ENCODE peak calls at places on chromosome 20, in four cellular contexts. One of them, this sample, is unnamed.

GRCh38 chr20:52340036-52340634 is 148.6 kb upstream of the ZFP64 start:
- DNase-seq in MV-4-11: no peak
- DNase-seq in GM12891: no peak
- DNase-seq in activated CD8-positive, alpha-beta memory T cell treated with anti-CD3 and anti-CD28 coated beads, Interleukin-2, amount 10 ng/mL, durations not matched to agents 7 days and 5 days: no peak
- DNase-seq in this sample: no peak

GRCh38 chr20:49338061-49338460 is 60.2 kb upstream of the ZNFX1 start:
- DNase-seq in activated CD8-positive, alpha-beta memory T cell treated with anti-CD3 and anti-CD28 coated beads, Interleukin-2, amount 10 ng/mL, durations not matched to agents 7 days and 5 days: no peak
- DNase-seq in GM12891: no peak
- DNase-seq in MV-4-11: no peak
- DNase-seq in this sample: no peak

GRCh38 chr20:41367393-41367695 is 726 bp upstream of the EMILIN3 start:
- DNase-seq in MV-4-11: no peak
- DNase-seq in activated CD8-positive, alpha-beta memory T cell treated with anti-CD3 and anti-CD28 coated beads, Interleukin-2, amount 10 ng/mL, durations not matched to agents 7 days and 5 days: no peak
- DNase-seq in GM12891: no peak
- DNase-seq in this sample: no peak

GRCh38 chr20:23145281-23145700 is 59.2 kb upstream of the CD93 start:
- DNase-seq in MV-4-11: peak
- DNase-seq in activated CD8-positive, alpha-beta memory T cell treated with anti-CD3 and anti-CD28 coated beads, Interleukin-2, amount 10 ng/mL, durations not matched to agents 7 days and 5 days: no peak
- DNase-seq in GM12891: no peak
- DNase-seq in this sample: no peak

GRCh38 chr20:19929749-19930148 is 87.4 kb upstream of the NAA20 start:
- DNase-seq in activated CD8-positive, alpha-beta memory T cell treated with anti-CD3 and anti-CD28 coated beads, Interleukin-2, amount 10 ng/mL, durations not matched to agents 7 days and 5 days: no peak
- DNase-seq in MV-4-11: peak
- DNase-seq in GM12891: no peak
- DNase-seq in this sample: no peak

GRCh38 chr20:60961551-60961950 is 290.5 kb upstream of the CDH4 start:
- DNase-seq in activated CD8-positive, alpha-beta memory T cell treated with anti-CD3 and anti-CD28 coated beads, Interleukin-2, amount 10 ng/mL, durations not matched to agents 7 days and 5 days: no peak
- DNase-seq in GM12891: no peak
- DNase-seq in MV-4-11: no peak
- DNase-seq in this sample: no peak

GRCh38 chr20:58647162-58647813 is 3.8 kb upstream of the STX16 start:
- DNase-seq in MV-4-11: peak
- DNase-seq in activated CD8-positive, alpha-beta memory T cell treated with anti-CD3 and anti-CD28 coated beads, Interleukin-2, amount 10 ng/mL, durations not matched to agents 7 days and 5 days: peak
- DNase-seq in GM12891: no peak
- DNase-seq in this sample: no peak

GRCh38 chr20:3239867-3240775 is 1.1 kb upstream of the SLC4A11 start:
- DNase-seq in activated CD8-positive, alpha-beta memory T cell treated with anti-CD3 and anti-CD28 coated beads, Interleukin-2, amount 10 ng/mL, durations not matched to agents 7 days and 5 days: no peak
- DNase-seq in MV-4-11: no peak
- DNase-seq in GM12891: no peak
- DNase-seq in this sample: no peak

GRCh38 chr20:33830371-33830770 is 19.2 kb downstream of the CHMP4B start:
- DNase-seq in MV-4-11: no peak
- DNase-seq in GM12891: no peak
- DNase-seq in activated CD8-positive, alpha-beta memory T cell treated with anti-CD3 and anti-CD28 coated beads, Interleukin-2, amount 10 ng/mL, durations not matched to agents 7 days and 5 days: no peak
- DNase-seq in this sample: no peak

GRCh38 chr20:59752704-59753460 is 148.5 kb downstream of the PHACTR3 start:
- DNase-seq in MV-4-11: peak
- DNase-seq in GM12891: peak
- DNase-seq in activated CD8-positive, alpha-beta memory T cell treated with anti-CD3 and anti-CD28 coated beads, Interleukin-2, amount 10 ng/mL, durations not matched to agents 7 days and 5 days: no peak
- DNase-seq in this sample: peak

GRCh38 chr20:47784599-47785320 is 521 bp downstream of the SULF2 start:
- DNase-seq in MV-4-11: no peak
- DNase-seq in GM12891: peak
- DNase-seq in activated CD8-positive, alpha-beta memory T cell treated with anti-CD3 and anti-CD28 coated beads, Interleukin-2, amount 10 ng/mL, durations not matched to agents 7 days and 5 days: no peak
- DNase-seq in this sample: no peak

GRCh38 chr20:49597825-49598395 is 30.0 kb upstream of the PTGIS start:
- DNase-seq in MV-4-11: peak
- DNase-seq in GM12891: no peak
- DNase-seq in activated CD8-positive, alpha-beta memory T cell treated with anti-CD3 and anti-CD28 coated beads, Interleukin-2, amount 10 ng/mL, durations not matched to agents 7 days and 5 days: no peak
- DNase-seq in this sample: no peak

GRCh38 chr20:38133680-38134426 is 31.2 kb downstream of the TGM2 start:
- DNase-seq in GM12891: no peak
- DNase-seq in MV-4-11: no peak
- DNase-seq in activated CD8-positive, alpha-beta memory T cell treated with anti-CD3 and anti-CD28 coated beads, Interleukin-2, amount 10 ng/mL, durations not matched to agents 7 days and 5 days: no peak
- DNase-seq in this sample: no peak

GRCh38 chr20:22775256-22775655 is 190.9 kb upstream of the FOXA2 start:
- DNase-seq in GM12891: no peak
- DNase-seq in activated CD8-positive, alpha-beta memory T cell treated with anti-CD3 and anti-CD28 coated beads, Interleukin-2, amount 10 ng/mL, durations not matched to agents 7 days and 5 days: no peak
- DNase-seq in MV-4-11: no peak
- DNase-seq in this sample: no peak

GRCh38 chr20:25042531-25043498 is 15.1 kb downstream of the ACSS1 start:
- DNase-seq in MV-4-11: peak
- DNase-seq in GM12891: peak
- DNase-seq in activated CD8-positive, alpha-beta memory T cell treated with anti-CD3 and anti-CD28 coated beads, Interleukin-2, amount 10 ng/mL, durations not matched to agents 7 days and 5 days: peak
- DNase-seq in this sample: peak

GRCh38 chr20:6730929-6731328 is 36.6 kb upstream of the BMP2 start:
- DNase-seq in GM12891: no peak
- DNase-seq in activated CD8-positive, alpha-beta memory T cell treated with anti-CD3 and anti-CD28 coated beads, Interleukin-2, amount 10 ng/mL, durations not matched to agents 7 days and 5 days: no peak
- DNase-seq in MV-4-11: no peak
- DNase-seq in this sample: no peak

GRCh38 chr20:4817230-4817671 is 95.5 kb downstream of the PRND start:
- DNase-seq in MV-4-11: no peak
- DNase-seq in GM12891: no peak
- DNase-seq in activated CD8-positive, alpha-beta memory T cell treated with anti-CD3 and anti-CD28 coated beads, Interleukin-2, amount 10 ng/mL, durations not matched to agents 7 days and 5 days: no peak
- DNase-seq in this sample: no peak

GRCh38 chr20:64137598-64138031 is 26.6 kb upstream of the MYT1 start:
- DNase-seq in GM12891: no peak
- DNase-seq in activated CD8-positive, alpha-beta memory T cell treated with anti-CD3 and anti-CD28 coated beads, Interleukin-2, amount 10 ng/mL, durations not matched to agents 7 days and 5 days: no peak
- DNase-seq in MV-4-11: no peak
- DNase-seq in this sample: no peak

GRCh38 chr20:4123537-4124225 is 108.3 kb upstream of the RNF24 start:
- DNase-seq in activated CD8-positive, alpha-beta memory T cell treated with anti-CD3 and anti-CD28 coated beads, Interleukin-2, amount 10 ng/mL, durations not matched to agents 7 days and 5 days: no peak
- DNase-seq in MV-4-11: no peak
- DNase-seq in GM12891: no peak
- DNase-seq in this sample: no peak

GRCh38 chr20:39660965-39661364 is 698.8 kb downstream of the DHX35 start:
- DNase-seq in activated CD8-positive, alpha-beta memory T cell treated with anti-CD3 and anti-CD28 coated beads, Interleukin-2, amount 10 ng/mL, durations not matched to agents 7 days and 5 days: no peak
- DNase-seq in MV-4-11: peak
- DNase-seq in GM12891: no peak
- DNase-seq in this sample: no peak

GRCh38 chr20:31698803-31699718 is 23.6 kb downstream of the BCL2L1 start:
- DNase-seq in activated CD8-positive, alpha-beta memory T cell treated with anti-CD3 and anti-CD28 coated beads, Interleukin-2, amount 10 ng/mL, durations not matched to agents 7 days and 5 days: peak
- DNase-seq in GM12891: no peak
- DNase-seq in MV-4-11: peak
- DNase-seq in this sample: peak

GRCh38 chr20:63772781-63773520 is 33.4 kb downstream of the SLC2A4RG start:
- DNase-seq in activated CD8-positive, alpha-beta memory T cell treated with anti-CD3 and anti-CD28 coated beads, Interleukin-2, amount 10 ng/mL, durations not matched to agents 7 days and 5 days: no peak
- DNase-seq in GM12891: no peak
- DNase-seq in MV-4-11: peak
- DNase-seq in this sample: no peak

GRCh38 chr20:48910360-48910781 is 11.1 kb upstream of the ARFGEF2 start:
- DNase-seq in MV-4-11: peak
- DNase-seq in activated CD8-positive, alpha-beta memory T cell treated with anti-CD3 and anti-CD28 coated beads, Interleukin-2, amount 10 ng/mL, durations not matched to agents 7 days and 5 days: peak
- DNase-seq in GM12891: no peak
- DNase-seq in this sample: no peak

GRCh38 chr20:38139919-38140753 is 24.9 kb downstream of the TGM2 start:
- DNase-seq in activated CD8-positive, alpha-beta memory T cell treated with anti-CD3 and anti-CD28 coated beads, Interleukin-2, amount 10 ng/mL, durations not matched to agents 7 days and 5 days: no peak
- DNase-seq in MV-4-11: peak
- DNase-seq in GM12891: no peak
- DNase-seq in this sample: no peak

GRCh38 chr20:42442728-42443127 is 747.0 kb downstream of the PTPRT start:
- DNase-seq in MV-4-11: peak
- DNase-seq in GM12891: no peak
- DNase-seq in activated CD8-positive, alpha-beta memory T cell treated with anti-CD3 and anti-CD28 coated beads, Interleukin-2, amount 10 ng/mL, durations not matched to agents 7 days and 5 days: no peak
- DNase-seq in this sample: no peak

GRCh38 chr20:461254-462198 is 807 bp downstream of the TBC1D20 start:
- DNase-seq in activated CD8-positive, alpha-beta memory T cell treated with anti-CD3 and anti-CD28 coated beads, Interleukin-2, amount 10 ng/mL, durations not matched to agents 7 days and 5 days: peak
- DNase-seq in GM12891: peak
- DNase-seq in MV-4-11: peak
- DNase-seq in this sample: no peak

GRCh38 chr20:51360451-51361230 is 181.9 kb downstream of the NFATC2 start:
- DNase-seq in GM12891: no peak
- DNase-seq in MV-4-11: peak
- DNase-seq in activated CD8-positive, alpha-beta memory T cell treated with anti-CD3 and anti-CD28 coated beads, Interleukin-2, amount 10 ng/mL, durations not matched to agents 7 days and 5 days: no peak
- DNase-seq in this sample: no peak

GRCh38 chr20:19920388-19921138 is 96.6 kb upstream of the NAA20 start:
- DNase-seq in GM12891: no peak
- DNase-seq in activated CD8-positive, alpha-beta memory T cell treated with anti-CD3 and anti-CD28 coated beads, Interleukin-2, amount 10 ng/mL, durations not matched to agents 7 days and 5 days: no peak
- DNase-seq in MV-4-11: peak
- DNase-seq in this sample: no peak

GRCh38 chr20:37941992-37942391 is 39.1 kb downstream of the VSTM2L start:
- DNase-seq in MV-4-11: no peak
- DNase-seq in GM12891: no peak
- DNase-seq in activated CD8-positive, alpha-beta memory T cell treated with anti-CD3 and anti-CD28 coated beads, Interleukin-2, amount 10 ng/mL, durations not matched to agents 7 days and 5 days: peak
- DNase-seq in this sample: no peak

GRCh38 chr20:15756401-15756800 is 816.8 kb downstream of the KIF16B start:
- DNase-seq in GM12891: no peak
- DNase-seq in activated CD8-positive, alpha-beta memory T cell treated with anti-CD3 and anti-CD28 coated beads, Interleukin-2, amount 10 ng/mL, durations not matched to agents 7 days and 5 days: no peak
- DNase-seq in MV-4-11: no peak
- DNase-seq in this sample: no peak

GRCh38 chr20:34922654-34923381 is 32.8 kb downstream of the GSS start:
- DNase-seq in MV-4-11: no peak
- DNase-seq in GM12891: no peak
- DNase-seq in activated CD8-positive, alpha-beta memory T cell treated with anti-CD3 and anti-CD28 coated beads, Interleukin-2, amount 10 ng/mL, durations not matched to agents 7 days and 5 days: no peak
- DNase-seq in this sample: no peak

GRCh38 chr20:19593762-19594161 is 164.3 kb upstream of the RIN2 start:
- DNase-seq in activated CD8-positive, alpha-beta memory T cell treated with anti-CD3 and anti-CD28 coated beads, Interleukin-2, amount 10 ng/mL, durations not matched to agents 7 days and 5 days: no peak
- DNase-seq in MV-4-11: no peak
- DNase-seq in GM12891: no peak
- DNase-seq in this sample: no peak

GRCh38 chr20:44364780-44365179 is 9.3 kb downstream of the HNF4A start:
- DNase-seq in MV-4-11: no peak
- DNase-seq in activated CD8-positive, alpha-beta memory T cell treated with anti-CD3 and anti-CD28 coated beads, Interleukin-2, amount 10 ng/mL, durations not matched to agents 7 days and 5 days: no peak
- DNase-seq in GM12891: no peak
- DNase-seq in this sample: no peak

GRCh38 chr20:10322073-10323012 is 103.7 kb downstream of the SNAP25 start:
- DNase-seq in MV-4-11: no peak
- DNase-seq in GM12891: no peak
- DNase-seq in activated CD8-positive, alpha-beta memory T cell treated with anti-CD3 and anti-CD28 coated beads, Interleukin-2, amount 10 ng/mL, durations not matched to agents 7 days and 5 days: no peak
- DNase-seq in this sample: no peak

GRCh38 chr20:40547492-40548129 is 141.4 kb downstream of the MAFB start:
- DNase-seq in activated CD8-positive, alpha-beta memory T cell treated with anti-CD3 and anti-CD28 coated beads, Interleukin-2, amount 10 ng/mL, durations not matched to agents 7 days and 5 days: no peak
- DNase-seq in GM12891: no peak
- DNase-seq in MV-4-11: no peak
- DNase-seq in this sample: no peak

GRCh38 chr20:37984018-37984785 is 49.1 kb downstream of the TTI1 start:
- DNase-seq in activated CD8-positive, alpha-beta memory T cell treated with anti-CD3 and anti-CD28 coated beads, Interleukin-2, amount 10 ng/mL, durations not matched to agents 7 days and 5 days: no peak
- DNase-seq in GM12891: no peak
- DNase-seq in MV-4-11: no peak
- DNase-seq in this sample: no peak

GRCh38 chr20:58630063-58630462 is 21.0 kb upstream of the STX16 start:
- DNase-seq in activated CD8-positive, alpha-beta memory T cell treated with anti-CD3 and anti-CD28 coated beads, Interleukin-2, amount 10 ng/mL, durations not matched to agents 7 days and 5 days: no peak
- DNase-seq in GM12891: no peak
- DNase-seq in MV-4-11: no peak
- DNase-seq in this sample: no peak

GRCh38 chr20:51586005-51586440 is 43.5 kb upstream of the NFATC2 start:
- DNase-seq in MV-4-11: peak
- DNase-seq in activated CD8-positive, alpha-beta memory T cell treated with anti-CD3 and anti-CD28 coated beads, Interleukin-2, amount 10 ng/mL, durations not matched to agents 7 days and 5 days: no peak
- DNase-seq in GM12891: no peak
- DNase-seq in this sample: no peak